ENCODE peak calls at places on chromosomes 13 and 19, in eight cellular contexts. M is CD8-positive, alpha-beta memory T cell; L is WTC11; O is AG04449; C is GF-D8; D is tibial artery; V is progenitor cell of endocrine pancreas; Y is NCI-H748 treated with DMSO at 0.1 percent for 48 hours. N is an unnamed sample.

GRCh38 chr13:97364031-97364430 is 69.9 kb upstream of the RAP2A start:
- DNase-seq in M (no peak), L (no peak), O (no peak), C (no peak), D (no peak), V (no peak), Y (no peak), N (no peak)

GRCh38 chr19:50514346-50515167 is 844 bp upstream of the ASPDH start:
- DNase-seq in M (no peak), L (no peak), O (no peak), C (no peak), D (no peak), V (no peak), Y (no peak), N (no peak)

GRCh38 chr19:17401628-17402027 is 3.8 kb downstream of the BST2 start:
- DNase-seq in M (no peak), L (no peak), O (no peak), C (no peak), D (no peak), V (no peak), Y (no peak), N (no peak)

GRCh38 chr19:53847555-53847954 is 20.1 kb upstream of the MYADM start:
- DNase-seq in M (no peak), L (no peak), O (no peak), C (no peak), D (no peak), V (no peak), Y (no peak), N (no peak)

GRCh38 chr13:97001641-97002040 is 7.4 kb upstream of the OXGR1 start:
- DNase-seq in M (no peak), L (no peak), O (no peak), C (no peak), D (no peak), V (no peak), Y (no peak), N (no peak)

GRCh38 chr19:38682872-38683392 is 35.5 kb downstream of the ACTN4 start:
- DNase-seq in M (no peak), L (no peak), O (no peak), C (no peak), D (no peak), V (no peak), Y (no peak), N (no peak)

GRCh38 chr13:40984670-40985366 is 34.3 kb downstream of the ELF1 start:
- DNase-seq in M (peak), L (no peak), O (no peak), C (no peak), D (no peak), V (no peak), Y (no peak), N (peak)

GRCh38 chr13:50125306-50125555 is 110.0 kb downstream of the KCNRG start:
- DNase-seq in M (no peak), L (no peak), O (no peak), C (no peak), D (no peak), V (no peak), Y (peak), N (no peak)

GRCh38 chr13:76656056-76656455 is 230.1 kb downstream of the KCTD12 start:
- DNase-seq in M (no peak), L (no peak), O (no peak), C (no peak), D (no peak), V (no peak), Y (no peak), N (no peak)

GRCh38 chr13:103694033-103694432 is 627.8 kb upstream of the SLC10A2 start:
- DNase-seq in M (no peak), L (peak), O (no peak), C (no peak), D (no peak), V (no peak), Y (no peak), N (no peak)

GRCh38 chr13:97107815-97108534 is 113.7 kb upstream of the OXGR1 start:
- DNase-seq in M (no peak), L (no peak), O (no peak), C (no peak), D (no peak), V (no peak), Y (no peak), N (no peak)

GRCh38 chr19:44722131-44723121 is 23.5 kb downstream of the CEACAM16 start:
- DNase-seq in M (no peak), L (no peak), O (no peak), C (peak), D (no peak), V (no peak), Y (no peak), N (peak)

GRCh38 chr13:74825170-74825948 is 656.6 kb downstream of the TBC1D4 start:
- DNase-seq in M (no peak), L (no peak), O (peak), C (no peak), D (no peak), V (no peak), Y (no peak), N (no peak)

GRCh38 chr19:56476671-56477428 is at the start of gene ZNF667:
- DNase-seq in M (peak), L (no peak), O (peak), C (peak), D (no peak), V (no peak), Y (no peak), N (no peak)

GRCh38 chr13:98598043-98598442 is 21.1 kb upstream of the STK24 start:
- DNase-seq in M (no peak), L (no peak), O (no peak), C (no peak), D (no peak), V (no peak), Y (no peak), N (peak)

GRCh38 chr19:16325671-16326400 is 1.2 kb downstream of the KLF2 start:
- DNase-seq in M (peak), L (peak), O (no peak), C (no peak), D (peak), V (peak), Y (peak), N (no peak)

GRCh38 chr19:41321600-41322270 is 11.8 kb downstream of the CCDC97 start:
- DNase-seq in M (no peak), L (peak), O (no peak), C (no peak), D (no peak), V (peak), Y (no peak), N (peak)

GRCh38 chr19:12987781-12988180 is 7.5 kb upstream of the NFIX start:
- DNase-seq in M (no peak), L (no peak), O (no peak), C (no peak), D (no peak), V (no peak), Y (no peak), N (no peak)

GRCh38 chr19:1752757-1753728 is at the start of gene ONECUT3:
- DNase-seq in M (no peak), L (no peak), O (no peak), C (no peak), D (no peak), V (peak), Y (no peak), N (no peak)

GRCh38 chr13:33372251-33372919 is 86.8 kb upstream of the STARD13 start:
- DNase-seq in M (no peak), L (no peak), O (no peak), C (no peak), D (no peak), V (no peak), Y (no peak), N (no peak)

GRCh38 chr13:90414691-90415596 is 932.5 kb upstream of the MIR17HG start:
- DNase-seq in M (no peak), L (no peak), O (peak), C (no peak), D (no peak), V (no peak), Y (no peak), N (no peak)

GRCh38 chr13:109785141-109785891 is 1.1 kb downstream of the IRS2 start:
- DNase-seq in M (peak), L (peak), O (no peak), C (peak), D (peak), V (peak), Y (peak), N (no peak)

GRCh38 chr13:99361197-99361596 is 54.0 kb upstream of the GPR183 start:
- DNase-seq in M (no peak), L (no peak), O (no peak), C (no peak), D (no peak), V (no peak), Y (no peak), N (no peak)

GRCh38 chr13:28140433-28141125 is 2.2 kb downstream of the PAN3 start:
- DNase-seq in M (no peak), L (peak), O (no peak), C (no peak), D (no peak), V (no peak), Y (no peak), N (no peak)

GRCh38 chr19:18893573-18894253 is 2.2 kb downstream of the CERS1 start:
- DNase-seq in M (no peak), L (no peak), O (no peak), C (no peak), D (no peak), V (no peak), Y (no peak), N (no peak)

GRCh38 chr13:98022210-98022609 is 68.7 kb downstream of the IPO5 start:
- DNase-seq in M (no peak), L (no peak), O (peak), C (no peak), D (no peak), V (no peak), Y (no peak), N (no peak)

GRCh38 chr19:48368942-48369341 is 4.8 kb downstream of the SYNGR4 start:
- DNase-seq in M (no peak), L (no peak), O (no peak), C (no peak), D (no peak), V (no peak), Y (no peak), N (no peak)

GRCh38 chr13:56561327-56561726 is 579.4 kb upstream of the PRR20A start:
- DNase-seq in M (no peak), L (no peak), O (no peak), C (no peak), D (no peak), V (no peak), Y (peak), N (peak)

GRCh38 chr19:4068058-4068966 is 1.6 kb upstream of the ZBTB7A start:
- DNase-seq in M (no peak), L (no peak), O (no peak), C (no peak), D (no peak), V (no peak), Y (no peak), N (no peak)

GRCh38 chr19:1608414-1609391 is 3.4 kb upstream of the UQCR11 start:
- DNase-seq in M (peak), L (no peak), O (no peak), C (no peak), D (no peak), V (no peak), Y (no peak), N (no peak)

GRCh38 chr13:78370231-78370630 is 233.1 kb downstream of the POU4F1 start:
- DNase-seq in M (no peak), L (no peak), O (no peak), C (no peak), D (no peak), V (no peak), Y (no peak), N (no peak)

GRCh38 chr13:23254506-23254905 is 73.7 kb downstream of the SGCG start:
- DNase-seq in M (no peak), L (no peak), O (no peak), C (no peak), D (no peak), V (no peak), Y (no peak), N (no peak)

GRCh38 chr19:10872551-10873107 is 1.3 kb downstream of the CARM1 start:
- DNase-seq in M (no peak), L (no peak), O (no peak), C (no peak), D (no peak), V (no peak), Y (no peak), N (no peak)

GRCh38 chr13:73998631-73999030 is 135.6 kb downstream of the KLF12 start:
- DNase-seq in M (no peak), L (no peak), O (no peak), C (no peak), D (no peak), V (no peak), Y (no peak), N (no peak)

GRCh38 chr13:114140909-114141255 is 8.5 kb upstream of the RASA3 start:
- DNase-seq in M (peak), L (peak), O (no peak), C (no peak), D (peak), V (no peak), Y (no peak), N (no peak)

GRCh38 chr13:74434782-74435181 is 300.6 kb upstream of the KLF12 start:
- DNase-seq in M (no peak), L (no peak), O (no peak), C (no peak), D (no peak), V (no peak), Y (no peak), N (no peak)

GRCh38 chr19:46357846-46358583 is 11.1 kb downstream of the PPP5C start:
- DNase-seq in M (no peak), L (no peak), O (no peak), C (no peak), D (no peak), V (no peak), Y (no peak), N (no peak)

GRCh38 chr13:33026489-33027152 is 10.4 kb downstream of the KL start:
- DNase-seq in M (no peak), L (no peak), O (no peak), C (no peak), D (no peak), V (no peak), Y (no peak), N (no peak)